ENCODE peak calls at places on chromosomes 12 and 14, in four cellular contexts. R is NCI-H2029 treated with DMSO at 0.1 percent for 48 hours, U is cardiac muscle cell, H is tibial nerve. E is an unnamed sample.

GRCh38 chr12:103169-103981 is 36.8 kb downstream of the IQSEC3 start:
- DNase-seq in R (peak), U (peak), H (no peak), E (no peak)

GRCh38 chr14:104461676-104462443 is 117.7 kb upstream of the C14orf180 start:
- DNase-seq in R (no peak), U (peak), H (no peak), E (peak)

GRCh38 chr14:87630808-87631207 is 362.2 kb downstream of the GALC start:
- DNase-seq in R (no peak), U (no peak), H (no peak), E (peak)

GRCh38 chr12:54184024-54184805 is 4.6 kb downstream of the SMUG1 start:
- DNase-seq in R (no peak), U (no peak), H (no peak), E (no peak)

GRCh38 chr12:67433393-67434175 is 164.4 kb downstream of the CAND1 start:
- DNase-seq in R (no peak), U (no peak), H (no peak), E (no peak)

GRCh38 chr12:75759842-75760260 is 248.4 kb upstream of the KRR1 start:
- DNase-seq in R (no peak), U (no peak), H (no peak), E (no peak)

GRCh38 chr14:51396222-51396815 is 156.3 kb downstream of the TMX1 start:
- DNase-seq in R (no peak), U (no peak), H (no peak), E (peak)

GRCh38 chr12:132492951-132493350 is 3.0 kb downstream of the FBRSL1 start:
- DNase-seq in R (no peak), U (no peak), H (no peak), E (no peak)

GRCh38 chr12:123767613-123768012 is 5.5 kb downstream of the DNAH10 start:
- DNase-seq in R (no peak), U (no peak), H (no peak), E (no peak)

GRCh38 chr12:106387847-106388246 is 30.3 kb downstream of the POLR3B start:
- DNase-seq in R (no peak), U (no peak), H (no peak), E (no peak)

GRCh38 chr12:29425722-29426121 is 44.8 kb upstream of the ERGIC2 start:
- DNase-seq in R (no peak), U (no peak), H (no peak), E (no peak)

GRCh38 chr14:61514006-61514830 is 181.1 kb upstream of the HIF1A start:
- DNase-seq in R (no peak), U (no peak), H (no peak), E (no peak)

GRCh38 chr12:12612403-12612802 is 727 bp downstream of the CREBL2 start:
- DNase-seq in R (peak), U (peak), H (no peak), E (no peak)

GRCh38 chr14:91872517-91873470 is 5.5 kb upstream of the TC2N start:
- DNase-seq in R (peak), U (no peak), H (peak), E (no peak)

GRCh38 chr12:3717283-3717974 is 35.5 kb downstream of the CRACR2A start:
- DNase-seq in R (no peak), U (no peak), H (no peak), E (no peak)

GRCh38 chr14:58160561-58160960 is 8.5 kb upstream of the ARMH4 start:
- DNase-seq in R (no peak), U (no peak), H (no peak), E (no peak)

GRCh38 chr12:51773145-51773869 is 75.2 kb downstream of the FIGNL2 start:
- DNase-seq in R (no peak), U (no peak), H (no peak), E (no peak)

GRCh38 chr14:23171251-23171975 is 12.0 kb downstream of the SLC7A8 start:
- DNase-seq in R (no peak), U (no peak), H (no peak), E (no peak)

GRCh38 chr14:74618078-74618952 is 6.3 kb upstream of the LTBP2 start:
- DNase-seq in R (no peak), U (no peak), H (no peak), E (no peak)

GRCh38 chr12:94488449-94488848 is 28.8 kb upstream of the CEP83 start:
- DNase-seq in R (no peak), U (no peak), H (no peak), E (no peak)

GRCh38 chr12:6182279-6182898 is 17.8 kb upstream of the CD9 start:
- DNase-seq in R (peak), U (no peak), H (peak), E (no peak)

GRCh38 chr14:24291446-24292117 is 8.0 kb downstream of the DHRS1 start:
- DNase-seq in R (no peak), U (no peak), H (no peak), E (no peak)

GRCh38 chr12:4145990-4146859 is 127.3 kb upstream of the CCND2 start:
- DNase-seq in R (no peak), U (no peak), H (no peak), E (no peak)

GRCh38 chr12:56224954-56225353 is 812 bp downstream of the NABP2 start:
- DNase-seq in R (no peak), U (peak), H (no peak), E (no peak)

GRCh38 chr12:51323317-51323960 is 535 bp downstream of the BIN2 start:
- DNase-seq in R (no peak), U (no peak), H (no peak), E (no peak)

GRCh38 chr12:39327520-39327919 is 115.4 kb downstream of the KIF21A start:
- DNase-seq in R (no peak), U (no peak), H (no peak), E (no peak)

GRCh38 chr12:98990648-98991047 is 345.6 kb downstream of the APAF1 start:
- DNase-seq in R (no peak), U (no peak), H (no peak), E (no peak)

GRCh38 chr12:127781336-127781735 is 485.6 kb upstream of the TMEM132C start:
- DNase-seq in R (no peak), U (no peak), H (no peak), E (no peak)

GRCh38 chr12:107891967-107892366 is 117.5 kb downstream of the ASCL4 start:
- DNase-seq in R (no peak), U (no peak), H (no peak), E (no peak)

GRCh38 chr12:76299536-76300296 is 48.5 kb downstream of the BBS10 start:
- DNase-seq in R (no peak), U (peak), H (no peak), E (no peak)

GRCh38 chr12:75878382-75878720 is 153.2 kb downstream of the PHLDA1 start:
- DNase-seq in R (no peak), U (no peak), H (no peak), E (no peak)

E was measured in retina.